ENCODE peak calls at places on chromosomes 6 and 20, in four cellular contexts. One of them, this sample, is unnamed.

GRCh38 chr6:82365011-82365751 is 1.6 kb downstream of the TPBG start:
- DNase-seq in CD8-positive, alpha-beta T cell: no peak
- DNase-seq in bronchial epithelial cell: peak
- DNase-seq in cardiac fibroblast: peak
- DNase-seq in this sample: no peak

GRCh38 chr6:69622230-69622629 is 174.6 kb downstream of the LMBRD1 start:
- DNase-seq in bronchial epithelial cell: no peak
- DNase-seq in cardiac fibroblast: no peak
- DNase-seq in CD8-positive, alpha-beta T cell: no peak
- DNase-seq in this sample: no peak

GRCh38 chr20:62704341-62704948 is 4.2 kb upstream of the NTSR1 start:
- DNase-seq in cardiac fibroblast: peak
- DNase-seq in CD8-positive, alpha-beta T cell: no peak
- DNase-seq in bronchial epithelial cell: peak
- DNase-seq in this sample: no peak

GRCh38 chr20:42082611-42083010 is 464.4 kb upstream of the CHD6 start:
- DNase-seq in cardiac fibroblast: peak
- DNase-seq in bronchial epithelial cell: peak
- DNase-seq in CD8-positive, alpha-beta T cell: no peak
- DNase-seq in this sample: no peak

GRCh38 chr20:45308078-45308778 is at the start of gene MATN4:
- DNase-seq in cardiac fibroblast: no peak
- DNase-seq in CD8-positive, alpha-beta T cell: no peak
- DNase-seq in bronchial epithelial cell: peak
- DNase-seq in this sample: no peak

GRCh38 chr6:11244387-11245126 is 12.1 kb upstream of the NEDD9 start:
- DNase-seq in cardiac fibroblast: no peak
- DNase-seq in CD8-positive, alpha-beta T cell: no peak
- DNase-seq in bronchial epithelial cell: no peak
- DNase-seq in this sample: no peak

GRCh38 chr6:11732036-11732545 is 46.5 kb downstream of the ADTRP start:
- DNase-seq in bronchial epithelial cell: no peak
- DNase-seq in cardiac fibroblast: peak
- DNase-seq in CD8-positive, alpha-beta T cell: peak
- DNase-seq in this sample: peak

GRCh38 chr6:113073611-113074191 is 726.6 kb downstream of the RFPL4B start:
- DNase-seq in cardiac fibroblast: peak
- DNase-seq in bronchial epithelial cell: peak
- DNase-seq in CD8-positive, alpha-beta T cell: no peak
- DNase-seq in this sample: no peak

GRCh38 chr6:40816601-40817000 is 222.4 kb downstream of the UNC5CL start:
- DNase-seq in bronchial epithelial cell: no peak
- DNase-seq in cardiac fibroblast: no peak
- DNase-seq in CD8-positive, alpha-beta T cell: no peak
- DNase-seq in this sample: no peak

GRCh38 chr20:56175884-56176283 is 72.6 kb upstream of the MC3R start:
- DNase-seq in CD8-positive, alpha-beta T cell: no peak
- DNase-seq in cardiac fibroblast: no peak
- DNase-seq in bronchial epithelial cell: no peak
- DNase-seq in this sample: no peak

GRCh38 chr20:56166781-56167465 is 81.6 kb upstream of the MC3R start:
- DNase-seq in cardiac fibroblast: no peak
- DNase-seq in CD8-positive, alpha-beta T cell: no peak
- DNase-seq in bronchial epithelial cell: no peak
- DNase-seq in this sample: no peak

GRCh38 chr20:56174416-56174815 is 74.1 kb upstream of the MC3R start:
- DNase-seq in bronchial epithelial cell: no peak
- DNase-seq in CD8-positive, alpha-beta T cell: no peak
- DNase-seq in cardiac fibroblast: no peak
- DNase-seq in this sample: no peak

DNA sequence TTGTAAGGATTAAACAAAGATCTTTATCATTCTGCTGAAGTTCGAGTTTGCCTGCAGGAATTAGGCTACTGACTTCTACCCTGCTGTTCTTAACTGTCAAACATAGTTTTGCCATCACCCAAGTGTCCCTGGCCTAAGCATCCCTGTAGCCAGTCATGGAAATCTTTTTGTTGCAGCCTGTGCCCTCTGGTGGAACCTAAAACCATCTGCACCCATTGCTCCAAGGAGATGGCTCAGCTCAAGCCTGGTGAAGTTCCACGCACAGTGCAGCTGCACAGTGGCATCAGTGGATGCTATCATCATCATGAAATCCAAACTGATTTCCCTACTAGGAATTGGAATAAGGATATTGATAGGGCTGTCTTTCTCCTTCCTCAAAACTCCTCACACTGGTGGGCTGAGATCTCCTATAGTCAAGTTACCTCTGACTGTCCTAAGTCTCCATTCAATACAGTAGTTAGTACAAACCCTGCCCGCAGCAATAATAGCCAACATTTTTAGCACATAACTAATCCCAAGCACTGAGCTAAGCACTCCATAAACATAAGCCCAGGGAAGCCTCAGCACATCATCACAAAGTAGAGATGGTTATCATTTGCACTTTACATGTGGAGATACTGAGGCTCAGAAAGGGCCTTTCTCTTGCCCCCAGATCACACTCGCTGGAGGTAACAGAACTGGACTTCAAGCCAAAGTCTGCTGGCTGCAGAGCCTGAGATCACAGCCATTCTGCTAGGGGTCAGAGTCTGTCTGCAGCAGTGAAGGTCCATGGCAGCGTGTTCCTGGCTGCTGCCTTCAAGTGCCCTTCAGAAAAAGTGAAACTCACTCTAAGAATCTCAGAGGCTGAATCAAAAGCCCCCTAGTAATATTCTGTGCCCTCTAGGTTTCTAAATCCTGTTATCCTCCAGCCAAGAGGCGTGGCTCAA is 77.2 kb upstream of the MC3R start:
- DNase-seq in cardiac fibroblast: no peak
- DNase-seq in bronchial epithelial cell: peak
- DNase-seq in CD8-positive, alpha-beta T cell: no peak
- DNase-seq in this sample: no peak
- TF ChIP-seq CTCF in cardiac fibroblast: peak
- TF ChIP-seq CTCF in bronchial epithelial cell: peak
- TF ChIP-seq CTCF in CD8-positive, alpha-beta T cell: no peak
- TF ChIP-seq CTCF in this sample: no peak

DNA sequence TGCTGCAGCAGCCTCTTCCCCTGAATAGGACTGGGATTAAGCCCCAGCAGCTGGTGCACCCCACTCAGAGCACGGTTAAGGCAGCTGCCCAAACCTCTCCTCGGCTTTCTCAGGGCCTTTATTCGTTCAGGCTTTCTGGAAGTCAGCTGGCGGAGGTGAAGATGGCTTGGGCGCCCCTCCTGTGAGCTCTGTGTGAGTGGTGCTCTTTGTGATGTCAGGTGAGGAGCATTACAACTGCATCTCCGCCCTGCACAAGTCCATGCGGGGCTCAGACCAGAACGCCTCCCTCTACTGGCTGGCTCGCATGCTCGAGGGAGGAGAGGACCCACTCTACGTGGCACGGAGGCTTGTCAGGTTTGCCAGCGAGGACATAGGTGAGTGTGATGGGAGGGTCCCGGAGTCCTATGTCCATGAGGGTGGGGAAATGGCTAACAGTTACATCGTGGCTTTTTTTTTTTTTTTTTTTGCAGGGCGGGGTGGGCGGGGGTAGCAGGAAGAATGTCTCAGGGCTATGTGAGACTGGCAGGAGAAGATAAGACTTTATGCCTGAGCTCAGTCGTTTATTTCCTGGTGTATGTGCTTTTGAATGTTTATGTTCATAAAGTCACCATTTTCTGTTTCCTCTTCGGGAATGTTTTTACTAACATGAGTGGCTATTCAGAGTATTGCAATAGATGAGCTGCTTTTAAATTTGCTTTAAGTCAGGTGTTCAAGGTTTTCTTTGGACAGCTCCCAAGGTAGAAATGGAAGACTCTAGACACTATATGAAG is 18.2 kb downstream of the WRNIP1 start:
- DNase-seq in bronchial epithelial cell: no peak
- DNase-seq in cardiac fibroblast: no peak
- DNase-seq in CD8-positive, alpha-beta T cell: no peak
- DNase-seq in this sample: no peak
- TF ChIP-seq CTCF in bronchial epithelial cell: peak
- TF ChIP-seq CTCF in cardiac fibroblast: no peak
- TF ChIP-seq CTCF in CD8-positive, alpha-beta T cell: no peak
- TF ChIP-seq CTCF in this sample: no peak

DNA sequence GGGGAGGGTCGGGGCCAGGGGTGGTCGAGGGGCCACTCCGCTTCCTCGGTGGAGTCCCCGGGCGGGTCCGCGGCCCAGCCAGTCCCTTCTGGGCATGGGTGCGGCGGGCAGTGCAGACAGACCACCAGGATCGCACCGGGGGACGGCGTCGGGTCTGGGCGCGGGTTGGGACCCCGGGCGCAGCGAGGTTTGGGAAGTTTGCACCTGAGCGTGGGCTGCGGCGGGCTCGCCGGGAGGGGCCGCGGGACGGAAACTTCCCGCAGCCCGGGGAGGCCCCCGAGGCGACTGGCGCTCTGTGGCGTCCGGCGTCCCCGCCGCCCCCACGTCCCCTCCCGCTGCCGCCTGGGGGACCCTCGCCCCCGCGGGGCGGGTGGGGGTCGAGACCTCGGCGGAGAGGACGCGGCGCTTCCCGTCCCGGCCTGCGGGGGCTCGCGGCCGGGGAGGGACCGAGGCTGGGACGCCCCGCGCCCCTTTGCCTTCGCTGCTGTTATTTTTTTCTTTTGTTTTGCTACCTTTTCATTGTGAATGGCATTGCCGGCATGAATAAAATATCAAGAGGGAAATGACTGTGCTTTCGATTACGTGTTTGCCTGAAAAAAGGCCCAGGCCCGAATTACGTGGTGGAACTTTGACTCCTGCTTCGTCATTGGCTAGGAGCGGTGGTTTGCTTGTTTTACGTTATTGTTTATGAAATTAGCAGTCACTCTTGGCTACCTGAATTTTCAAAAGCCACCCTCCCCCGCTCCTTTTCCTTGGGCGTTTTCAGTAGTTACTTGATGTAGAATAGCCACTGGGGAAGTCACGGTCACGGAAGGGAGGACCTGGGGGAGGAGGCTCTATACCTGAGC is 701 bp downstream of the SNX9 start:
- DNase-seq in CD8-positive, alpha-beta T cell: peak
- DNase-seq in cardiac fibroblast: peak
- DNase-seq in bronchial epithelial cell: peak
- DNase-seq in this sample: no peak
- TF ChIP-seq CTCF in CD8-positive, alpha-beta T cell: no peak
- TF ChIP-seq CTCF in cardiac fibroblast: no peak
- TF ChIP-seq CTCF in bronchial epithelial cell: no peak
- TF ChIP-seq CTCF in this sample: no peak

DNA sequence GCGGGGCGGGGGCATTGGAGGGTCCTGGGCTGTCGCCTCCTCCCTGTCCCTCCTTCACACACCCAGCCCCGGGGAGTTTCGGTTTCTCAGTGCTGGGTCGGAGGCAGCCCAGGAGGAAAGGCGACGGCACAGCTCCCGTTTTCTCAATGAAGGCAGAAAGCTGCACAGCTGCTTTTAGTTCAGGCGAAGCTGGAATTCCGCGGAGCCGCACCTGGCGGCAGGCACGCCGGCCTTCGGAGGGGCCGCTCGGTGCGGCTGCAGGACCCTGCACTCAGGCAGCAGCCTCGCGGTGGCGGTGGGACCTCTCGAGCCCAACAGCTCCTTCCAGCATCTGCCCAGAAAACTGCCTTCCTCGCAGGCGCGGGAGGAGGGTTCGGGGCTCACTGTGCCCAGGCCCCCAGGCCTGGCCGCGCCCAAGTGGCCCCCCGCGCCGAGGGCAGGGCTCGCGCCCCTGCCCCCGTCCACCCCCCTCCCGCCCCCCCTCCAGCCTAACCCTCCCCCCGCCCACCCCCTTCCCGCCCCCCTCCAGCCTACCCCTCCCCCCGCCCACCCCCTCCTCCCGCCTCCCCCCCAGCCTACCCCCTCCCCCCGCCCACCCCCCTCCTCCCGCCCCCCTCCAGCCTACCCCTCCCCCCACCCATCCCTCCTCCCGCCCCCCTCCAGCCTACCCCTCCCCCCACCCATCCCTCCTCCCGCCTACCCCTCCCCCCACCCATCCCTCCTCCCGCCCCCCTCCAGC is 4.8 kb downstream of the FOXQ1 start:
- DNase-seq in CD8-positive, alpha-beta T cell: no peak
- DNase-seq in cardiac fibroblast: no peak
- DNase-seq in bronchial epithelial cell: no peak
- DNase-seq in this sample: no peak
- TF ChIP-seq CTCF in CD8-positive, alpha-beta T cell: no peak
- TF ChIP-seq CTCF in cardiac fibroblast: no peak
- TF ChIP-seq CTCF in bronchial epithelial cell: peak
- TF ChIP-seq CTCF in this sample: no peak

DNA sequence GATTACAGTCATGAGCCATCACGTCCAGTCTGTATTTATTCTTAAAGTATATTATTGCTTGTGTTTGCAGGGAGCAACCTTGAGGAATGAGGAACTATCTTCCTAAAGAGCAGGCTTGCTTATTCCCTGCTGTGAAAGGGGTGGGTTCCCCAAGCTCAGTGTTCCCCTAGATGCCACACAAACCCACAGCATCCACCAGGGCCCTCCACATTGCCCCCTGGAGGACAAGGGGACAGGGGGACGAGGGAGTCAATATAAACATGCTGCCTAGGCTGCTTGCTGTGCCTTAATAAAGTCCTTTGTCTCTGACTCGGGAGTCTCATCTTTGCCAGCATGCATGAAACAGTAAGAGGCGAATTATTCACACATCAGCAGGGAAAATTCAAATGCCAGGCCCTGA is 8.0 kb upstream of the IDH3B start:
- DNase-seq in cardiac fibroblast: no peak
- DNase-seq in CD8-positive, alpha-beta T cell: no peak
- DNase-seq in bronchial epithelial cell: no peak
- DNase-seq in this sample: no peak
- TF ChIP-seq CTCF in cardiac fibroblast: peak
- TF ChIP-seq CTCF in CD8-positive, alpha-beta T cell: no peak
- TF ChIP-seq CTCF in bronchial epithelial cell: peak
- TF ChIP-seq CTCF in this sample: peak

GRCh38 chr6:43442935-43443334 is 12.4 kb downstream of the DLK2 start:
- DNase-seq in cardiac fibroblast: no peak
- DNase-seq in CD8-positive, alpha-beta T cell: no peak
- DNase-seq in bronchial epithelial cell: no peak
- DNase-seq in this sample: no peak
- TF ChIP-seq CTCF in cardiac fibroblast: no peak
- TF ChIP-seq CTCF in CD8-positive, alpha-beta T cell: no peak
- TF ChIP-seq CTCF in bronchial epithelial cell: no peak
- TF ChIP-seq CTCF in this sample: no peak

This sample was measured in GM12864.